ENCODE peak calls at places on chromosomes 11 and 22, in five cellular contexts. One of them, this sample, is unnamed.
A peak's percentile ranks its signal among the peaks of the same experiment; 100 is the strongest.

GRCh38 chr11:57426439-57426753 is 525 bp downstream of the SLC43A3 start:
- DNase-seq in A549: no peak
- DNase-seq in SK-N-SH: no peak
- DNase-seq in GM12878: no peak
- DNase-seq in IMR-90: no peak
- DNase-seq in this sample: no peak

GRCh38 chr11:18615628-18616392 is 16.2 kb downstream of the MISFA start:
- DNase-seq in A549: no peak
- DNase-seq in SK-N-SH: no peak
- DNase-seq in GM12878: peak; percentile 79
- DNase-seq in IMR-90: peak; percentile 82
- DNase-seq in this sample: peak; percentile 14

GRCh38 chr11:105741488-105742020 is 131.7 kb downstream of the GRIA4 start:
- DNase-seq in A549: no peak
- DNase-seq in SK-N-SH: no peak
- DNase-seq in GM12878: no peak
- DNase-seq in IMR-90: no peak
- DNase-seq in this sample: no peak

GRCh38 chr11:76616676-76617552 is 53.6 kb downstream of the LRRC32 start:
- DNase-seq in A549: no peak
- DNase-seq in SK-N-SH: no peak
- DNase-seq in GM12878: no peak
- DNase-seq in IMR-90: no peak
- DNase-seq in this sample: no peak

GRCh38 chr22:37675930-37676571 is 615 bp downstream of the LGALS1 start:
- DNase-seq in A549: peak; percentile 24
- DNase-seq in SK-N-SH: peak; percentile 36
- DNase-seq in GM12878: no peak
- DNase-seq in IMR-90: no peak
- DNase-seq in this sample: no peak

GRCh38 chr11:72720047-72720446 is 32.2 kb downstream of the ARAP1 start:
- DNase-seq in A549: no peak
- DNase-seq in SK-N-SH: no peak
- DNase-seq in GM12878: no peak
- DNase-seq in IMR-90: no peak
- DNase-seq in this sample: no peak

GRCh38 chr11:27701262-27702105 is 1.2 kb upstream of the BDNF start:
- DNase-seq in A549: peak; percentile 59
- DNase-seq in SK-N-SH: peak; percentile 38
- DNase-seq in GM12878: no peak
- DNase-seq in IMR-90: peak; percentile 89
- DNase-seq in this sample: peak; percentile 9

GRCh38 chr11:6746086-6746618 is 25.6 kb downstream of the OR2AG2 start:
- DNase-seq in A549: no peak
- DNase-seq in SK-N-SH: no peak
- DNase-seq in GM12878: peak; percentile 68
- DNase-seq in IMR-90: no peak
- DNase-seq in this sample: no peak

GRCh38 chr11:72724851-72725730 is 27.1 kb downstream of the ARAP1 start:
- DNase-seq in A549: peak; percentile 85
- DNase-seq in SK-N-SH: peak; percentile 86
- DNase-seq in GM12878: no peak
- DNase-seq in IMR-90: peak; percentile 84
- DNase-seq in this sample: peak; percentile 89

GRCh38 chr11:5293028-5293427 is 8.7 kb downstream of the OR51B4 start:
- DNase-seq in A549: no peak
- DNase-seq in SK-N-SH: no peak
- DNase-seq in GM12878: no peak
- DNase-seq in IMR-90: peak; percentile 28
- DNase-seq in this sample: no peak

GRCh38 chr11:71998061-71998460 is 648 bp upstream of the IL18BP start:
- DNase-seq in A549: no peak
- DNase-seq in SK-N-SH: no peak
- DNase-seq in GM12878: no peak
- DNase-seq in IMR-90: no peak
- DNase-seq in this sample: no peak

GRCh38 chr22:36405671-36406070 is 17.9 kb upstream of the MYH9 start:
- DNase-seq in A549: no peak
- DNase-seq in SK-N-SH: no peak
- DNase-seq in GM12878: no peak
- DNase-seq in IMR-90: no peak
- DNase-seq in this sample: no peak

GRCh38 chr22:23269441-23270211 is 89.3 kb downstream of the BCR start:
- DNase-seq in A549: no peak
- DNase-seq in SK-N-SH: no peak
- DNase-seq in GM12878: no peak
- DNase-seq in IMR-90: no peak
- DNase-seq in this sample: no peak

GRCh38 chr22:45423524-45423923 is 10.0 kb downstream of the RIBC2 start:
- DNase-seq in A549: no peak
- DNase-seq in SK-N-SH: no peak
- DNase-seq in GM12878: no peak
- DNase-seq in IMR-90: no peak
- DNase-seq in this sample: no peak

GRCh38 chr11:32489464-32489863 is 54.1 kb upstream of the WT1 start:
- DNase-seq in A549: peak; percentile 11
- DNase-seq in SK-N-SH: no peak
- DNase-seq in GM12878: no peak
- DNase-seq in IMR-90: no peak
- DNase-seq in this sample: peak; percentile 13

GRCh38 chr11:27012254-27012921 is 18.5 kb downstream of the FIBIN start:
- DNase-seq in A549: no peak
- DNase-seq in SK-N-SH: peak; percentile 19
- DNase-seq in GM12878: no peak
- DNase-seq in IMR-90: peak; percentile 88
- DNase-seq in this sample: no peak

GRCh38 chr11:5115339-5115738 is 22.8 kb downstream of the OR52A5 start:
- DNase-seq in A549: no peak
- DNase-seq in SK-N-SH: no peak
- DNase-seq in GM12878: no peak
- DNase-seq in IMR-90: no peak
- DNase-seq in this sample: no peak

GRCh38 chr11:76120513-76121081 is 85.7 kb downstream of the WNT11 start:
- DNase-seq in A549: no peak
- DNase-seq in SK-N-SH: no peak
- DNase-seq in GM12878: no peak
- DNase-seq in IMR-90: peak; percentile 29
- DNase-seq in this sample: no peak

GRCh38 chr11:115456019-115456418 is 48.2 kb downstream of the CADM1 start:
- DNase-seq in A549: no peak
- DNase-seq in SK-N-SH: no peak
- DNase-seq in GM12878: no peak
- DNase-seq in IMR-90: peak; percentile 60
- DNase-seq in this sample: no peak

GRCh38 chr22:29762263-29762662 is 4.5 kb downstream of the ZMAT5 start:
- DNase-seq in A549: peak; percentile 67
- DNase-seq in SK-N-SH: no peak
- DNase-seq in GM12878: no peak
- DNase-seq in IMR-90: no peak
- DNase-seq in this sample: no peak

GRCh38 chr11:101955278-101955677 is 39.0 kb upstream of the ANGPTL5 start:
- DNase-seq in A549: no peak
- DNase-seq in SK-N-SH: no peak
- DNase-seq in GM12878: no peak
- DNase-seq in IMR-90: no peak
- DNase-seq in this sample: no peak

GRCh38 chr11:85752890-85753581 is 57.9 kb downstream of the SYTL2 start:
- DNase-seq in A549: no peak
- DNase-seq in SK-N-SH: no peak
- DNase-seq in GM12878: no peak
- DNase-seq in IMR-90: no peak
- DNase-seq in this sample: no peak

GRCh38 chr11:71281901-71282300 is 29.5 kb upstream of the SHANK2 start:
- DNase-seq in A549: no peak
- DNase-seq in SK-N-SH: no peak
- DNase-seq in GM12878: no peak
- DNase-seq in IMR-90: no peak
- DNase-seq in this sample: no peak

GRCh38 chr22:32175751-32176644 is 16.9 kb upstream of the C22orf42 start:
- DNase-seq in A549: no peak
- DNase-seq in SK-N-SH: peak; percentile 62
- DNase-seq in GM12878: no peak
- DNase-seq in IMR-90: no peak
- DNase-seq in this sample: no peak

DNA sequence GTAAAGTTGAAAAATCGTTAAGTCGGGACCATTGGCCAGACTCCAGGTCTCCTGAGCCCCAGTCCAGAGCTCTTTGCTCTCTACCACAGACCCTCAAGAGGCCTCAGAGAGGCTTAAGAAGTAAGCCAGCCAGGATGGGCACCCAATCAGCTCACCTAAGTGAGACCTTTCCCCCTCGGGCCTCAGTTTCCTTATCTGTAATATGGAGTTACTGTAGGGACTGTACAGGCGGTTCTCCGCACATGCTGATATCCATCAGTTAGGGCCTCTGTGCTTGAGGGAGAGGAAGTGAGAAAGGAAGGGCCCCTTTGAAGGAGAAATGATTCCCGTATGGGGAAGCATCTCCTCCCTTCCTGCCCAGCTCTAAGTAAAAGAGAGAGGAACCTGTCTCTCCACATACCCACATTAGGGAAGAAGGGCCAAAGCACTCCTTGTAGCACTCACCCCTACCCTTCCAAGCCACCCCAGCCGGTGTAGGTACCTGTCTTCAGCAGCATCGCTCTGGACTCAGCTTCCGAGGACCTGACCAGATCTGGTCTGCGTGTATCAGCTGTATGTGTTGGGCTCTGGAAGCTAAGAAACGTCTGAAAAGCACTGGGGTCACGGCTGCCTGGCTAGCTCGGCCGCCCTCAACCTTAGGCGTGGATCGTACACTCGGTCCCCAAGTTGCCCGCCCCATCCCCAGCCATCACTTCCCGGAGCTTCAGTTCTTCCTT is 653 bp downstream of the NAGA start:
- DNase-seq in A549: no peak
- DNase-seq in SK-N-SH: no peak
- DNase-seq in GM12878: no peak
- DNase-seq in IMR-90: no peak
- DNase-seq in this sample: peak; percentile 37
- TF ChIP-seq SMC3 in A549: no peak
- TF ChIP-seq SMC3 in SK-N-SH: no peak
- TF ChIP-seq SMC3 in GM12878: no peak
- TF ChIP-seq SMC3 in IMR-90: no peak
- TF ChIP-seq SMC3 in this sample: no peak

DNA sequence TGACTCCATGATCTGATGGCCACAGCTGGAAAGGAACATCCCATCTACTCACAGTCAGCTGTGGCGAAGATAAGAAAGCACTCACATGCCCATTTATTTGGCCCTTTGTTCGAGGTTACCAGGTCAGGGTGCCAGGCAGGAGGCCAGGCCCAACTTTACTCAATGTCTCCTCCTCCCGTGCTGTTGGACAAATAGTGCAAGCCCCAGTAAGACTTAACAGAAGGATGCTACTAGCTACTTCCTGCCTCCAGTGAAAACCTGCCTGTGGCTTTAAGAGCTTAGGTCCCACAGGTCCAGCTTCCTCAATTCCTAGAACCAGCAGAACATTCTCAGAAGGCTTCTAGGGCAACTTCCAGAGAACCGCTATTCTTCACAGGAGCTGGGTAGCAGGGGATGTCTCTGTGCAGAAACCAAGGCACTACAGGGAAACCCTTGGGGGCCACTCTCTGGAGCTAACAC is 12.9 kb upstream of the CRY2 start:
- DNase-seq in A549: no peak
- DNase-seq in SK-N-SH: no peak
- DNase-seq in GM12878: no peak
- DNase-seq in IMR-90: no peak
- DNase-seq in this sample: peak; percentile 95
- TF ChIP-seq SMC3 in A549: no peak
- TF ChIP-seq SMC3 in SK-N-SH: no peak
- TF ChIP-seq SMC3 in GM12878: no peak
- TF ChIP-seq SMC3 in IMR-90: no peak
- TF ChIP-seq SMC3 in this sample: no peak

GRCh38 chr11:21396351-21397008 is 727.1 kb downstream of the NELL1 start:
- DNase-seq in A549: no peak
- DNase-seq in SK-N-SH: peak; percentile 2
- DNase-seq in GM12878: no peak
- DNase-seq in IMR-90: no peak
- DNase-seq in this sample: no peak

GRCh38 chr11:21402274-21402673 is 732.9 kb downstream of the NELL1 start:
- DNase-seq in A549: no peak
- DNase-seq in SK-N-SH: no peak
- DNase-seq in GM12878: no peak
- DNase-seq in IMR-90: no peak
- DNase-seq in this sample: no peak

GRCh38 chr11:21401496-21401895 is 732.1 kb downstream of the NELL1 start:
- DNase-seq in A549: no peak
- DNase-seq in SK-N-SH: no peak
- DNase-seq in GM12878: no peak
- DNase-seq in IMR-90: no peak
- DNase-seq in this sample: no peak

DNA sequence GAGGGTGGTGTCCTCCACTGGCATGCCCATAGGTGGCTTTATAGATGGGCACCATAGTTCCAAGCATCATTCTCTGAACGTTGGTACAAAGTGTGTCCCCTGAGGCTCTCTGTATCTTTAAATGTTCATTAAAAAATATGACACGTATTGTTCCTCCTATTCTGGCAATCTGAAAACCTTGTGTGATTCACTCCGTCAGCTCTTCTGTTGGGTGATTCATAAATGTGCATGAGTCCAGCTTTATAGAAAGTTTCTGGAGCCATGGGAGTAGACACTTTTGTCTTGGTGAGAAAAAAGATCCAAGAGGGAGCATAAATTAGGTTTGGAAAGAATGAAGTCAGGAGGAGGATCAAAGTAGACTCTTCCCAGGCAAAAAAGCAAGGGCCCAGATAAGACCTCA is 728.8 kb downstream of the NELL1 start:
- DNase-seq in A549: no peak
- DNase-seq in SK-N-SH: no peak
- DNase-seq in GM12878: no peak
- DNase-seq in IMR-90: no peak
- DNase-seq in this sample: no peak
- TF ChIP-seq SMC3 in A549: no peak
- TF ChIP-seq SMC3 in SK-N-SH: no peak
- TF ChIP-seq SMC3 in GM12878: no peak
- TF ChIP-seq SMC3 in IMR-90: no peak
- TF ChIP-seq SMC3 in this sample: no peak

GRCh38 chr11:19769820-19770219 is 57.2 kb downstream of the NAV2 start:
- DNase-seq in A549: no peak
- DNase-seq in SK-N-SH: no peak
- DNase-seq in GM12878: no peak
- DNase-seq in IMR-90: peak; percentile 66
- DNase-seq in this sample: no peak
- TF ChIP-seq SMC3 in A549: no peak
- TF ChIP-seq SMC3 in SK-N-SH: no peak
- TF ChIP-seq SMC3 in GM12878: no peak
- TF ChIP-seq SMC3 in IMR-90: no peak
- TF ChIP-seq SMC3 in this sample: no peak

GRCh38 chr22:48256041-48256739 is 1493.7 kb downstream of the TBC1D22A start:
- DNase-seq in A549: no peak
- DNase-seq in SK-N-SH: no peak
- DNase-seq in GM12878: no peak
- DNase-seq in IMR-90: no peak
- DNase-seq in this sample: no peak
- TF ChIP-seq SMC3 in A549: no peak
- TF ChIP-seq SMC3 in SK-N-SH: no peak
- TF ChIP-seq SMC3 in GM12878: no peak
- TF ChIP-seq SMC3 in IMR-90: no peak
- TF ChIP-seq SMC3 in this sample: no peak

GRCh38 chr22:47130883-47131610 is 368.6 kb downstream of the TBC1D22A start:
- DNase-seq in A549: no peak
- DNase-seq in SK-N-SH: no peak
- DNase-seq in GM12878: no peak
- DNase-seq in IMR-90: no peak
- DNase-seq in this sample: no peak
- TF ChIP-seq SMC3 in A549: no peak
- TF ChIP-seq SMC3 in SK-N-SH: no peak
- TF ChIP-seq SMC3 in GM12878: no peak
- TF ChIP-seq SMC3 in IMR-90: no peak
- TF ChIP-seq SMC3 in this sample: no peak

This sample was measured in K562.